ENCODE peak calls at places on chromosomes 7 and 10, in nine cellular contexts. G is cardiac fibroblast; Y is AG10803; B is RWPE1; P is EL; I is fibroblast of villous mesenchyme; L is posterior vena cava; M is activated CD4-positive, alpha-beta T cell treated with anti-CD3 and anti-CD28 coated beads for 36 hours; U is GM13976. K is an unnamed sample.

GRCh38 chr7:129210256-129210988 is 14.4 kb upstream of the AHCYL2 start:
- DNase-seq in G (peak; percentile 69), M (peak; percentile 87), I (peak; percentile 54), Y (peak; percentile 48), P (peak; percentile 52), B (peak; percentile 50), L (peak; percentile 94), U (peak; percentile 91), K (peak; percentile 82)

GRCh38 chr7:75572396-75572795 is 80.3 kb downstream of the SPDYE5 start:
- DNase-seq in B (no peak), U (no peak), L (no peak), Y (no peak), P (no peak), M (no peak), G (no peak), I (no peak), K (no peak)

GRCh38 chr10:58515296-58515956 is 2.8 kb downstream of the BICC1 start:
- DNase-seq in M (no peak), U (no peak), L (no peak), Y (no peak), B (no peak), G (no peak), I (no peak), P (peak; percentile 34), K (no peak)

GRCh38 chr7:157009170-157009777 is 1.2 kb downstream of the MNX1 start:
- DNase-seq in M (no peak), G (no peak), B (no peak), Y (no peak), L (no peak), U (no peak), P (no peak), I (no peak), K (peak; percentile 10)

GRCh38 chr10:12412671-12413368 is 63.5 kb downstream of the CAMK1D start:
- DNase-seq in Y (no peak), I (no peak), L (peak; percentile 55), P (no peak), G (no peak), U (no peak), B (no peak), M (peak; percentile 67), K (no peak)

GRCh38 chr10:34528320-34528719 is 286.8 kb downstream of the PARD3 start:
- DNase-seq in L (no peak), G (peak; percentile 97), B (peak; percentile 77), M (no peak), I (peak; percentile 96), P (peak; percentile 96), Y (peak; percentile 96), U (no peak), K (peak; percentile 63)

GRCh38 chr10:73591935-73592699 is 975 bp upstream of the USP54 start:
- DNase-seq in Y (peak; percentile 39), G (peak; percentile 65), L (no peak), P (peak; percentile 57), M (peak; percentile 40), U (peak; percentile 53), I (peak; percentile 62), B (peak; percentile 46), K (no peak)

GRCh38 chr10:110083884-110084283 is 76.1 kb downstream of the ADD3 start:
- DNase-seq in U (no peak), M (no peak), P (peak; percentile 15), I (peak; percentile 43), G (peak; percentile 55), L (no peak), Y (peak; percentile 37), B (no peak), K (peak; percentile 42)

GRCh38 chr7:43501881-43502280 is 81.0 kb upstream of the STK17A start:
- DNase-seq in Y (peak; percentile 95), B (no peak), I (peak; percentile 81), M (no peak), P (peak; percentile 50), U (no peak), G (peak; percentile 54), L (no peak), K (peak; percentile 63)

GRCh38 chr10:50579491-50580259 is 44.1 kb downstream of the SGMS1 start:
- DNase-seq in L (no peak), B (no peak), G (no peak), M (no peak), U (no peak), I (no peak), Y (no peak), P (no peak), K (no peak)

GRCh38 chr10:110529596-110530011 is 31.9 kb downstream of the DUSP5 start:
- DNase-seq in B (no peak), P (no peak), Y (no peak), U (no peak), L (no peak), M (peak; percentile 28), G (no peak), I (no peak), K (no peak)